ENCODE peak calls at places on chromosomes 12 and 14, in four cellular contexts. C, N, G and Z are unnamed samples.

GRCh38 chr14:33693237-33693636 is 257.6 kb downstream of the EGLN3 start:
- DNase-seq in G (no peak), N (no peak), C (no peak), Z (no peak)

GRCh38 chr14:98999345-98999744 is 272.7 kb downstream of the BCL11B start:
- DNase-seq in G (no peak), C (no peak), N (no peak), Z (no peak)

GRCh38 chr12:4121506-4122020 is 152.0 kb upstream of the CCND2 start:
- DNase-seq in C (no peak), G (no peak), N (no peak), Z (no peak)

GRCh38 chr12:48004039-48004940 is at the start of gene COL2A1:
- DNase-seq in C (peak; percentile 81), G (no peak), N (no peak), Z (no peak)

GRCh38 chr12:90174198-90174510 is 465.5 kb upstream of the ATP2B1 start:
- DNase-seq in C (no peak), G (no peak), N (no peak), Z (no peak)

GRCh38 chr12:75542942-75543341 is 31.5 kb upstream of the KRR1 start:
- DNase-seq in N (no peak), C (no peak), G (no peak), Z (no peak)

GRCh38 chr14:23085458-23085857 is 9.5 kb downstream of the ACIN1 start:
- DNase-seq in G (no peak), C (no peak), N (no peak), Z (no peak)

GRCh38 chr14:104442611-104443390 is 136.8 kb upstream of the C14orf180 start:
- DNase-seq in G (no peak), C (no peak), N (no peak), Z (no peak)

GRCh38 chr12:101884174-101884573 is 6.8 kb downstream of the DRAM1 start:
- DNase-seq in G (no peak), C (no peak), N (no peak), Z (no peak)

GRCh38 chr14:87049886-87050820 is 942.8 kb downstream of the GALC start:
- DNase-seq in N (no peak), G (no peak), C (peak; percentile 78), Z (no peak)

GRCh38 chr14:104724981-104725771 is 1.1 kb downstream of the ADSS1 start:
- DNase-seq in N (no peak), G (no peak), C (peak; percentile 84), Z (no peak)

GRCh38 chr14:26687438-26687837 is 89.6 kb upstream of the NOVA1 start:
- DNase-seq in N (no peak), C (no peak), G (no peak), Z (no peak)

GRCh38 chr12:86948851-86949250 is 692.7 kb upstream of the MGAT4C start:
- DNase-seq in N (no peak), G (no peak), C (no peak), Z (no peak)

GRCh38 chr12:124754949-124755800 is 108.5 kb downstream of the SCARB1 start:
- DNase-seq in G (peak; percentile 86), N (peak; percentile 60), C (peak; percentile 74), Z (peak; percentile 92)

GRCh38 chr14:93811611-93812010 is 23.3 kb upstream of the PRIMA1 start:
- DNase-seq in C (no peak), N (no peak), G (no peak), Z (no peak)

GRCh38 chr12:15216036-15216889 is 5.0 kb downstream of the RERG start:
- DNase-seq in G (no peak), N (no peak), C (no peak), Z (no peak)

GRCh38 chr14:61461808-61462275 is 140.5 kb downstream of the PRKCH start:
- DNase-seq in N (no peak), C (peak; percentile 80), G (peak; percentile 77), Z (no peak)

GRCh38 chr14:29528889-29529288 is 398.8 kb downstream of the PRKD1 start:
- DNase-seq in N (no peak), C (no peak), G (no peak), Z (no peak)

GRCh38 chr14:101128478-101129450 is 225.2 kb upstream of the RTL1 start:
- DNase-seq in C (no peak), G (peak; percentile 2), N (peak; percentile 36), Z (no peak)

GRCh38 chr12:109590566-109590965 is 17.0 kb downstream of the MVK start:
- DNase-seq in N (no peak), G (no peak), C (no peak), Z (no peak)

GRCh38 chr12:27025116-27025515 is 2.8 kb downstream of the MED21 start:
- DNase-seq in G (no peak), C (no peak), N (no peak), Z (no peak)

GRCh38 chr14:42523656-42524055 is 917.0 kb downstream of the LRFN5 start:
- DNase-seq in C (no peak), G (no peak), N (no peak), Z (no peak)

GRCh38 chr12:104219361-104219892 is 3.8 kb downstream of the TXNRD1 start:
- DNase-seq in C (no peak), G (peak; percentile 30), N (no peak), Z (no peak)

GRCh38 chr14:21136024-21136423 is 19.8 kb downstream of the OR5AU1 start:
- DNase-seq in G (no peak), C (peak; percentile 36), N (no peak), Z (no peak)

GRCh38 chr12:50739611-50740010 is 24.3 kb upstream of the ATF1 start:
- DNase-seq in C (no peak), G (no peak), N (no peak), Z (no peak)

GRCh38 chr14:104551851-104552737 is 27.5 kb upstream of the C14orf180 start:
- DNase-seq in C (no peak), G (no peak), N (peak; percentile 49), Z (no peak)

GRCh38 chr14:64891839-64892375 is 12.2 kb upstream of the SPTB start:
- DNase-seq in G (peak; percentile 55), C (peak; percentile 80), N (no peak), Z (peak; percentile 32)

GRCh38 chr12:127642208-127642607 is 624.8 kb upstream of the TMEM132C start:
- DNase-seq in G (no peak), C (no peak), N (no peak), Z (no peak)

GRCh38 chr12:120514002-120514401 is 15.0 kb downstream of the COQ5 start:
- DNase-seq in N (no peak), C (no peak), G (no peak), Z (peak; percentile 54)

GRCh38 chr14:27256805-27257204 is 659.0 kb upstream of the NOVA1 start:
- DNase-seq in C (no peak), N (no peak), G (no peak), Z (no peak)

GRCh38 chr12:109680521-109681030 is 33.0 kb upstream of the FAM222A start:
- DNase-seq in G (no peak), C (no peak), N (no peak), Z (no peak)

GRCh38 chr12:46110928-46111699 is 120.7 kb upstream of the SCAF11 start:
- DNase-seq in N (no peak), C (no peak), G (no peak), Z (no peak)

GRCh38 chr12:54430471-54431075 is 11.5 kb upstream of the ITGA5 start:
- DNase-seq in G (no peak), N (no peak), C (no peak), Z (no peak)

GRCh38 chr12:46371718-46372130 is 849 bp downstream of the SLC38A2 start:
- DNase-seq in N (peak; percentile 62), C (no peak), G (peak; percentile 52), Z (peak; percentile 64)

GRCh38 chr14:68820999-68821683 is 28.3 kb upstream of the ZFP36L1 start:
- DNase-seq in G (no peak), C (no peak), N (no peak), Z (no peak)

GRCh38 chr12:66598081-66598480 is 80.8 kb downstream of the GRIP1 start:
- DNase-seq in N (no peak), G (no peak), C (no peak), Z (no peak)

GRCh38 chr12:40208707-40209106 is 16.1 kb upstream of the LRRK2 start:
- DNase-seq in G (peak; percentile 36), C (no peak), N (no peak), Z (no peak)

GRCh38 chr12:87152084-87152483 is 877.1 kb downstream of the C12orf50 start:
- DNase-seq in C (no peak), N (no peak), G (no peak), Z (no peak)

GRCh38 chr14:73721101-73721821 is 7.1 kb upstream of the PNMA1 start:
- DNase-seq in C (peak; percentile 78), G (no peak), N (no peak), Z (no peak)
- H3K27ac ChIP-seq in C (no peak overlapping the region), G (peak overlapping the region; percentile 88), N (peak overlapping the region; percentile 40), Z (no peak overlapping the region)

GRCh38 chr12:113226696-113227095 is 5.4 kb downstream of the TPCN1 start:
- DNase-seq in C (no peak), N (no peak), G (no peak), Z (no peak)
- H3K27ac ChIP-seq in C (no peak overlapping the region), N (peak overlapping the region; percentile 56), G (peak overlapping the region; percentile 45), Z (no peak overlapping the region)

DNA sequence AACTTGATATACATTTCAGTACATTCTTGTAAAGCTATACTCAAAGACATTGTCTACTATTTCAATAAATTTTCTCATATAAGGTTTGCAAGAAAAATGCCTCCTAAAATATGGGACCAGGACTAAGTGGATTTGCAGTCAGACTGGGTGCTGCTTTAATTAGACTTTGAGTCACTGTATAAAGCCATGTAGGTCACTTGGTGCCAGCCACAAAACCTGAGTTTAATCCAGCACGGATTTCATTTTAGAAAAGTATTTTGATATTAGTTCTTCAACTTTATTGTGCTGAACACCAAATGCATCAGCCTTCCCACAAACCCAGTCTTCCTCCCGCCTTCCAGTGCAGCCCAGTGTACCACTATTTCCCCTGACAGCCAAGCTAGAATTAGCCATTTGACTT is 9.9 kb upstream of the NID2 start:
- DNase-seq in N (no peak), G (no peak), C (no peak), Z (no peak)
- H3K27ac ChIP-seq in N (no peak overlapping the region), G (no peak overlapping the region), C (no peak overlapping the region), Z (no peak overlapping the region)

GRCh38 chr14:50529288-50530179 is 2.8 kb downstream of the MAP4K5 start:
- DNase-seq in N (no peak), G (no peak), C (no peak), Z (no peak)
- H3K27ac ChIP-seq in N (peak overlapping the region; percentile 42), G (peak overlapping the region; percentile 94), C (no peak overlapping the region), Z (peak overlapping the region; percentile 20)

GRCh38 chr12:1565172-1565571 is 29.2 kb downstream of the FBXL14 start:
- DNase-seq in C (no peak), G (no peak), N (no peak), Z (no peak)
- H3K27ac ChIP-seq in C (no peak overlapping the region), G (no peak overlapping the region), N (no peak overlapping the region), Z (no peak overlapping the region)

GRCh38 chr12:123058980-123059379 is 78.5 kb downstream of the ARL6IP4 start:
- DNase-seq in C (no peak), N (no peak), G (no peak), Z (no peak)
- H3K27ac ChIP-seq in C (no peak overlapping the region), N (peak overlapping the region; percentile 14), G (peak overlapping the region; percentile 5), Z (peak overlapping the region; percentile 31)

GRCh38 chr14:35305633-35306032 is 13.5 kb downstream of the PSMA6 start:
- DNase-seq in C (no peak), G (no peak), N (no peak), Z (no peak)
- H3K27ac ChIP-seq in C (no peak overlapping the region), G (no peak overlapping the region), N (no peak overlapping the region), Z (no peak overlapping the region)